ENCODE peak calls at places on chromosomes 4 and X, in six cellular contexts. One of them, this sample, is unnamed.

GRCh38 chrX:46547857-46548256 is 2.6 kb upstream of the ZNF674 start:
- DNase-seq in sigmoid colon: no peak
- DNase-seq in tibial nerve: no peak
- DNase-seq in transverse colon: no peak
- DNase-seq in foreskin fibroblast: peak; percentile 65
- DNase-seq in choroid plexus epithelial cell: peak; percentile 72
- DNase-seq in this sample: no peak

GRCh38 chr4:16858275-16858752 is 40.1 kb downstream of the LDB2 start:
- DNase-seq in transverse colon: no peak
- DNase-seq in tibial nerve: no peak
- DNase-seq in sigmoid colon: no peak
- DNase-seq in choroid plexus epithelial cell: peak; percentile 65
- DNase-seq in foreskin fibroblast: no peak
- DNase-seq in this sample: no peak

GRCh38 chr4:124111922-124112321 is 600.6 kb downstream of the ANKRD50 start:
- DNase-seq in sigmoid colon: no peak
- DNase-seq in choroid plexus epithelial cell: peak; percentile 95
- DNase-seq in foreskin fibroblast: peak; percentile 73
- DNase-seq in transverse colon: no peak
- DNase-seq in tibial nerve: no peak
- DNase-seq in this sample: peak; percentile 71

GRCh38 chrX:64205441-64205734 is at the start of gene AMER1:
- DNase-seq in tibial nerve: no peak
- DNase-seq in transverse colon: peak; percentile 58
- DNase-seq in foreskin fibroblast: no peak
- DNase-seq in choroid plexus epithelial cell: no peak
- DNase-seq in sigmoid colon: no peak
- DNase-seq in this sample: no peak

GRCh38 chrX:13101439-13102139 is 57.2 kb upstream of the FAM9C start:
- DNase-seq in transverse colon: peak; percentile 79
- DNase-seq in tibial nerve: peak; percentile 38
- DNase-seq in sigmoid colon: peak; percentile 87
- DNase-seq in foreskin fibroblast: peak; percentile 88
- DNase-seq in choroid plexus epithelial cell: peak; percentile 97
- DNase-seq in this sample: peak; percentile 87

GRCh38 chr4:28636971-28637370 is 1776.3 kb downstream of the STIM2 start:
- DNase-seq in sigmoid colon: no peak
- DNase-seq in choroid plexus epithelial cell: peak; percentile 4
- DNase-seq in foreskin fibroblast: no peak
- DNase-seq in transverse colon: no peak
- DNase-seq in tibial nerve: no peak
- DNase-seq in this sample: no peak

GRCh38 chr4:20464381-20464780 is 212.7 kb downstream of the SLIT2 start:
- DNase-seq in foreskin fibroblast: peak; percentile 70
- DNase-seq in tibial nerve: no peak
- DNase-seq in choroid plexus epithelial cell: peak; percentile 86
- DNase-seq in sigmoid colon: no peak
- DNase-seq in transverse colon: no peak
- DNase-seq in this sample: peak; percentile 6

GRCh38 chr4:81452452-81453011 is 19.2 kb downstream of the RASGEF1B start:
- DNase-seq in choroid plexus epithelial cell: peak; percentile 39
- DNase-seq in foreskin fibroblast: no peak
- DNase-seq in sigmoid colon: no peak
- DNase-seq in tibial nerve: no peak
- DNase-seq in transverse colon: no peak
- DNase-seq in this sample: no peak

GRCh38 chr4:948101-948935 is 16.1 kb downstream of the TMEM175 start:
- DNase-seq in transverse colon: no peak
- DNase-seq in sigmoid colon: peak; percentile 58
- DNase-seq in choroid plexus epithelial cell: peak; percentile 18
- DNase-seq in foreskin fibroblast: no peak
- DNase-seq in tibial nerve: no peak
- DNase-seq in this sample: peak; percentile 34

GRCh38 chr4:145179201-145179860 is 1.1 kb downstream of the OTUD4 start:
- DNase-seq in sigmoid colon: peak; percentile 81
- DNase-seq in foreskin fibroblast: peak; percentile 56
- DNase-seq in tibial nerve: peak; percentile 43
- DNase-seq in choroid plexus epithelial cell: peak; percentile 50
- DNase-seq in transverse colon: peak; percentile 85
- DNase-seq in this sample: peak; percentile 86

GRCh38 chr4:113476800-113477199 is 284.7 kb downstream of the CAMK2D start:
- DNase-seq in transverse colon: no peak
- DNase-seq in choroid plexus epithelial cell: no peak
- DNase-seq in sigmoid colon: no peak
- DNase-seq in tibial nerve: no peak
- DNase-seq in foreskin fibroblast: peak; percentile 69
- DNase-seq in this sample: no peak

GRCh38 chrX:39205467-39205866 is 404.2 kb downstream of the MID1IP1 start:
- DNase-seq in tibial nerve: no peak
- DNase-seq in foreskin fibroblast: no peak
- DNase-seq in choroid plexus epithelial cell: no peak
- DNase-seq in sigmoid colon: no peak
- DNase-seq in transverse colon: no peak
- DNase-seq in this sample: no peak

GRCh38 chr4:41506071-41506470 is 31.9 kb upstream of the LIMCH1 start:
- DNase-seq in transverse colon: no peak
- DNase-seq in sigmoid colon: no peak
- DNase-seq in tibial nerve: no peak
- DNase-seq in choroid plexus epithelial cell: no peak
- DNase-seq in foreskin fibroblast: peak; percentile 11
- DNase-seq in this sample: no peak

GRCh38 chr4:1598206-1598605 is 85.9 kb downstream of the FAM53A start:
- DNase-seq in choroid plexus epithelial cell: no peak
- DNase-seq in transverse colon: no peak
- DNase-seq in tibial nerve: no peak
- DNase-seq in sigmoid colon: peak; percentile 57
- DNase-seq in foreskin fibroblast: no peak
- DNase-seq in this sample: no peak

GRCh38 chr4:174697896-174698295 is 131.2 kb downstream of the GLRA3 start:
- DNase-seq in sigmoid colon: no peak
- DNase-seq in tibial nerve: no peak
- DNase-seq in foreskin fibroblast: no peak
- DNase-seq in transverse colon: no peak
- DNase-seq in choroid plexus epithelial cell: no peak
- DNase-seq in this sample: no peak

GRCh38 chr4:39571504-39571903 is 44.3 kb upstream of the UGDH start:
- DNase-seq in tibial nerve: no peak
- DNase-seq in choroid plexus epithelial cell: no peak
- DNase-seq in sigmoid colon: no peak
- DNase-seq in foreskin fibroblast: no peak
- DNase-seq in transverse colon: no peak
- DNase-seq in this sample: no peak

GRCh38 chr4:174218127-174218790 is 65.2 kb downstream of the FBXO8 start:
- DNase-seq in transverse colon: no peak
- DNase-seq in foreskin fibroblast: no peak
- DNase-seq in choroid plexus epithelial cell: peak; percentile 11
- DNase-seq in sigmoid colon: no peak
- DNase-seq in tibial nerve: no peak
- DNase-seq in this sample: no peak

GRCh38 chrX:40176979-40177430 is 79.2 kb upstream of the BCOR start:
- DNase-seq in choroid plexus epithelial cell: peak; percentile 64
- DNase-seq in transverse colon: no peak
- DNase-seq in foreskin fibroblast: no peak
- DNase-seq in tibial nerve: no peak
- DNase-seq in sigmoid colon: no peak
- DNase-seq in this sample: peak; percentile 48

GRCh38 chr4:182143822-182144620 is 99.2 kb upstream of the TENM3 start:
- DNase-seq in transverse colon: peak; percentile 12
- DNase-seq in choroid plexus epithelial cell: peak; percentile 88
- DNase-seq in tibial nerve: no peak
- DNase-seq in foreskin fibroblast: peak; percentile 41
- DNase-seq in sigmoid colon: no peak
- DNase-seq in this sample: peak; percentile 61

GRCh38 chr4:108607426-108607825 is 12.9 kb upstream of the RPL34 start:
- DNase-seq in sigmoid colon: no peak
- DNase-seq in choroid plexus epithelial cell: no peak
- DNase-seq in transverse colon: no peak
- DNase-seq in tibial nerve: no peak
- DNase-seq in foreskin fibroblast: no peak
- DNase-seq in this sample: no peak

GRCh38 chr4:69894706-69895105 is 34.8 kb upstream of the SULT1E1 start:
- DNase-seq in foreskin fibroblast: no peak
- DNase-seq in transverse colon: no peak
- DNase-seq in tibial nerve: no peak
- DNase-seq in choroid plexus epithelial cell: no peak
- DNase-seq in sigmoid colon: no peak
- DNase-seq in this sample: no peak

GRCh38 chrX:154429708-154430107 is 1.2 kb downstream of the ATP6AP1 start:
- DNase-seq in foreskin fibroblast: no peak
- DNase-seq in tibial nerve: no peak
- DNase-seq in sigmoid colon: no peak
- DNase-seq in choroid plexus epithelial cell: no peak
- DNase-seq in transverse colon: no peak
- DNase-seq in this sample: no peak
- H3K4me3 ChIP-seq in foreskin fibroblast: peak overlapping the region; percentile 74
- H3K4me3 ChIP-seq in tibial nerve: no peak overlapping the region
- H3K4me3 ChIP-seq in sigmoid colon: no peak overlapping the region
- H3K4me3 ChIP-seq in choroid plexus epithelial cell: peak overlapping the region; percentile 71
- H3K4me3 ChIP-seq in transverse colon: peak overlapping the region; percentile 92
- H3K4me3 ChIP-seq in this sample: peak overlapping the region; percentile 58

GRCh38 chr4:99027304-99027703 is 31.8 kb downstream of the METAP1 start:
- DNase-seq in choroid plexus epithelial cell: no peak
- DNase-seq in sigmoid colon: no peak
- DNase-seq in transverse colon: no peak
- DNase-seq in foreskin fibroblast: no peak
- DNase-seq in tibial nerve: no peak
- DNase-seq in this sample: no peak

GRCh38 chr4:99025506-99025905 is 30.0 kb downstream of the METAP1 start:
- DNase-seq in sigmoid colon: no peak
- DNase-seq in foreskin fibroblast: no peak
- DNase-seq in transverse colon: no peak
- DNase-seq in choroid plexus epithelial cell: no peak
- DNase-seq in tibial nerve: no peak
- DNase-seq in this sample: no peak

GRCh38 chr4:99021386-99021785 is 25.9 kb downstream of the METAP1 start:
- DNase-seq in tibial nerve: no peak
- DNase-seq in foreskin fibroblast: no peak
- DNase-seq in choroid plexus epithelial cell: no peak
- DNase-seq in sigmoid colon: no peak
- DNase-seq in transverse colon: no peak
- DNase-seq in this sample: no peak

GRCh38 chr4:99022566-99022965 is 27.0 kb downstream of the METAP1 start:
- DNase-seq in transverse colon: no peak
- DNase-seq in tibial nerve: no peak
- DNase-seq in foreskin fibroblast: no peak
- DNase-seq in sigmoid colon: no peak
- DNase-seq in choroid plexus epithelial cell: no peak
- DNase-seq in this sample: no peak

GRCh38 chr4:99024481-99025275 is 29.2 kb downstream of the METAP1 start:
- DNase-seq in foreskin fibroblast: no peak
- DNase-seq in transverse colon: peak; percentile 48
- DNase-seq in sigmoid colon: no peak
- DNase-seq in choroid plexus epithelial cell: no peak
- DNase-seq in tibial nerve: no peak
- DNase-seq in this sample: no peak
- TF ChIP-seq CTCF in foreskin fibroblast: no peak
- TF ChIP-seq CTCF in transverse colon: no peak
- TF ChIP-seq CTCF in sigmoid colon: no peak
- TF ChIP-seq CTCF in choroid plexus epithelial cell: no peak
- TF ChIP-seq CTCF in tibial nerve: no peak
- TF ChIP-seq CTCF in this sample: no peak

DNA sequence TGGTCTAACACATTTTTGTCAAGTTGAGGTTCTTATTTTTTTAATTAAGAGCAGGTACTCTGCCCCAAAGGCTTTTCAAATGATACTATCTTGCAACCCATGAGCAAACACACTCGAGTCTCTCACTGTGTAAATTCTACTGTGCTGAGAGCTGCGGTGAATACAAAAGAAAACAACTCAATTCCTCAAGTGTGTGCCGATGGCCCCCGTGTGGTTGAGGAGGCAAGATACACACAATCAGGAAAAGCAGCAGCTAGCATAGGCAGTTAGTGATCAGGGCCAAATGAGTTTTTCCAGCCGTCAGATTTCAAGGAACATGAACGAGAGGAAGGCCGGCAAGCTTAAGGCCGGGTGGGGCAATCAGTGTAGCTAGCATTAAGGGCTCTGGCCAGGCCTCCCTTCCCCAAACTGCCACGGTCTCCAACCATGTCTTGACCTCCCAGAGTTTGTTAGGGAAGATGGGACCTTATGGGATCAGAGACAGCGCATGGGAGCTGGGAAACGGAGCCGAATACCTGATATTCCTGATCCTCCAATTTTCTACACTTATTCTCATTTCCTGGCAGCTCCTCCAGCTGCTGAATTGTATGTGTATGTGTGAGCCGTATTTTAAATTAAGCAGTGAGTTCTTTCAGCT is 59.7 kb downstream of the RTL9 start:
- DNase-seq in sigmoid colon: no peak
- DNase-seq in transverse colon: no peak
- DNase-seq in tibial nerve: no peak
- DNase-seq in foreskin fibroblast: peak; percentile 69
- DNase-seq in choroid plexus epithelial cell: peak; percentile 76
- DNase-seq in this sample: peak; percentile 69
- H3K4me3 ChIP-seq in sigmoid colon: no peak overlapping the region
- H3K4me3 ChIP-seq in transverse colon: no peak overlapping the region
- H3K4me3 ChIP-seq in tibial nerve: no peak overlapping the region
- H3K4me3 ChIP-seq in foreskin fibroblast: no peak overlapping the region
- H3K4me3 ChIP-seq in choroid plexus epithelial cell: no peak overlapping the region
- H3K4me3 ChIP-seq in this sample: no peak overlapping the region

DNA sequence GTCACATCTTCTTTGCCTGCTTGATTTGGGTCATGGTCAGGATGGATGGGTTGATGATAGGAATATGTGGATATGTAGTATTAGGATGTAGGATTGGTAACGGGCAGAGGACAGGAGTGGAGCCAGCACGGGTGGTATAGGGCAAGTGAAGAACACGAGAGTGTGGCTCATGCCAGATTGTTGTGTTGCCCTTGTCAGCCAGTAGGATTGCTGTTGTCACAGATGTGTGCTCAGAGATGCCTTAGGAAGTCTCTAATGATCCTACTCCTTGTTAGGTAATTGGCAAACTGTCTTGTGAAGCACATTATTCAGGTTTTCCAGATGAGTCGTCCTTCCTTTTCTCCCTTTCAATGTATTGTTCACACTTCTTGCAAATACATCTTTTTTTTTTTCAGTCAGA is 5.5 kb downstream of the ATP10D start:
- DNase-seq in sigmoid colon: no peak
- DNase-seq in tibial nerve: no peak
- DNase-seq in transverse colon: no peak
- DNase-seq in choroid plexus epithelial cell: peak; percentile 62
- DNase-seq in foreskin fibroblast: no peak
- DNase-seq in this sample: peak; percentile 17
- TF ChIP-seq CTCF in sigmoid colon: no peak
- TF ChIP-seq CTCF in tibial nerve: peak; percentile 13
- TF ChIP-seq CTCF in transverse colon: no peak
- TF ChIP-seq CTCF in choroid plexus epithelial cell: peak; percentile 61
- TF ChIP-seq CTCF in foreskin fibroblast: peak; percentile 26
- TF ChIP-seq CTCF in this sample: peak; percentile 13